ENCODE peak calls at places on chromosomes 11 and 22, in eight cellular contexts. D, F, Y, I, X, W, L and M are unnamed samples.

GRCh38 chr11:133708547-133709051 is 136.7 kb downstream of the SPATA19 start:
- DNase-seq in D (no peak), F (no peak), Y (no peak), I (no peak), X (no peak), W (no peak), L (no peak), M (no peak)

GRCh38 chr11:46294365-46295309 is 17.2 kb downstream of the CREB3L1 start:
- DNase-seq in D (peak), F (peak), Y (no peak), I (no peak), X (no peak), W (peak), L (no peak), M (peak)

GRCh38 chr11:92663539-92663938 is 305.9 kb upstream of the MTNR1B start:
- DNase-seq in D (no peak), F (no peak), Y (no peak), I (no peak), X (no peak), W (no peak), L (no peak), M (no peak)

GRCh38 chr11:128890543-128891409 is at the start of gene KCNJ5:
- DNase-seq in D (no peak), F (peak), Y (peak), I (no peak), X (peak), W (no peak), L (no peak), M (no peak)

GRCh38 chr11:2092956-2093412 is 46.2 kb downstream of the IGF2 start:
- DNase-seq in D (no peak), F (peak), Y (no peak), I (no peak), X (no peak), W (peak), L (no peak), M (no peak)

GRCh38 chr22:30325724-30326703 is 727 bp downstream of the TBC1D10A start:
- DNase-seq in D (no peak), F (peak), Y (no peak), I (peak), X (no peak), W (no peak), L (no peak), M (no peak)

GRCh38 chr22:40101417-40102101 is 76.2 kb upstream of the TNRC6B start:
- DNase-seq in D (no peak), F (no peak), Y (no peak), I (no peak), X (no peak), W (no peak), L (no peak), M (no peak)

GRCh38 chr22:35742342-35743100 is 24.8 kb downstream of the APOL5 start:
- DNase-seq in D (peak), F (peak), Y (no peak), I (no peak), X (no peak), W (peak), L (no peak), M (no peak)

GRCh38 chr11:11717064-11717725 is 95.4 kb upstream of the GALNT18 start:
- DNase-seq in D (no peak), F (no peak), Y (no peak), I (no peak), X (no peak), W (no peak), L (no peak), M (no peak)

GRCh38 chr11:130762342-130763037 is 153.8 kb downstream of the SNX19 start:
- DNase-seq in D (no peak), F (no peak), Y (no peak), I (no peak), X (no peak), W (no peak), L (no peak), M (no peak)

GRCh38 chr11:40125054-40125453 is 1334.4 kb downstream of the LRRC4C start:
- DNase-seq in D (no peak), F (no peak), Y (no peak), I (no peak), X (no peak), W (no peak), L (no peak), M (no peak)

GRCh38 chr11:7186190-7186589 is 65.5 kb upstream of the SYT9 start:
- DNase-seq in D (no peak), F (no peak), Y (no peak), I (no peak), X (no peak), W (peak), L (no peak), M (no peak)

GRCh38 chr11:117394221-117394925 is 66.7 kb downstream of the CEP164 start:
- DNase-seq in D (no peak), F (no peak), Y (no peak), I (no peak), X (no peak), W (no peak), L (no peak), M (no peak)

GRCh38 chr11:45593992-45594391 is 71.4 kb downstream of the CHST1 start:
- DNase-seq in D (no peak), F (no peak), Y (no peak), I (peak), X (no peak), W (peak), L (no peak), M (no peak)

GRCh38 chr11:48081151-48082010 is 101.0 kb downstream of the PTPRJ start:
- DNase-seq in D (peak), F (peak), Y (no peak), I (peak), X (no peak), W (peak), L (no peak), M (no peak)

GRCh38 chr11:79332017-79332416 is 108.8 kb downstream of the TENM4 start:
- DNase-seq in D (no peak), F (peak), Y (no peak), I (no peak), X (no peak), W (peak), L (no peak), M (no peak)

GRCh38 chr22:23501708-23502107 is 78.4 kb downstream of the IGLL1 start:
- DNase-seq in D (no peak), F (no peak), Y (no peak), I (no peak), X (no peak), W (no peak), L (no peak), M (no peak)

GRCh38 chr11:109106201-109106906 is 315.6 kb upstream of the C11orf87 start:
- DNase-seq in D (no peak), F (no peak), Y (no peak), I (no peak), X (no peak), W (no peak), L (no peak), M (no peak)

GRCh38 chr11:75277211-75277805 is 36.7 kb downstream of the TPBGL start:
- DNase-seq in D (no peak), F (no peak), Y (no peak), I (no peak), X (no peak), W (no peak), L (no peak), M (no peak)

GRCh38 chr11:76094729-76095128 is 111.6 kb downstream of the WNT11 start:
- DNase-seq in D (no peak), F (no peak), Y (no peak), I (no peak), X (no peak), W (no peak), L (no peak), M (no peak)

GRCh38 chr11:91978747-91979146 is 245.9 kb upstream of the FAT3 start:
- DNase-seq in D (no peak), F (no peak), Y (no peak), I (no peak), X (no peak), W (peak), L (no peak), M (no peak)

GRCh38 chr11:86262387-86262786 is 17.8 kb downstream of the EED start:
- DNase-seq in D (no peak), F (no peak), Y (no peak), I (no peak), X (no peak), W (no peak), L (no peak), M (no peak)

GRCh38 chr11:43686207-43686606 is 5.7 kb downstream of the HSD17B12 start:
- DNase-seq in D (no peak), F (peak), Y (no peak), I (no peak), X (no peak), W (no peak), L (no peak), M (no peak)

GRCh38 chr11:128904872-128905344 is 13.8 kb downstream of the KCNJ5 start:
- DNase-seq in D (no peak), F (no peak), Y (no peak), I (no peak), X (peak), W (peak), L (no peak), M (no peak)

GRCh38 chr11:61293869-61294716 is 1.0 kb downstream of the VWCE start:
- DNase-seq in D (no peak), F (peak), Y (peak), I (peak), X (peak), W (peak), L (no peak), M (no peak)

GRCh38 chr11:73121692-73122091 is 20.4 kb downstream of the FCHSD2 start:
- DNase-seq in D (no peak), F (no peak), Y (no peak), I (no peak), X (no peak), W (no peak), L (no peak), M (no peak)

GRCh38 chr11:69155302-69156198 is at the start of gene SMIM38:
- DNase-seq in D (no peak), F (no peak), Y (no peak), I (no peak), X (no peak), W (no peak), L (no peak), M (no peak)

GRCh38 chr11:115911656-115912055 is 407.4 kb upstream of the CADM1 start:
- DNase-seq in D (no peak), F (no peak), Y (no peak), I (no peak), X (no peak), W (no peak), L (no peak), M (no peak)

GRCh38 chr11:74443071-74443864 is 24.1 kb downstream of the KCNE3 start:
- DNase-seq in D (no peak), F (peak), Y (no peak), I (no peak), X (no peak), W (peak), L (no peak), M (no peak)

GRCh38 chr11:70477607-70478006 is 79.3 kb downstream of the CTTN start:
- DNase-seq in D (no peak), F (no peak), Y (no peak), I (no peak), X (peak), W (no peak), L (no peak), M (no peak)

GRCh38 chr11:28836285-28837081 is 728.3 kb downstream of the METTL15 start:
- DNase-seq in D (peak), F (peak), Y (no peak), I (no peak), X (no peak), W (peak), L (no peak), M (no peak)

GRCh38 chr11:68488623-68489022 is 28.1 kb downstream of the PPP6R3 start:
- DNase-seq in D (no peak), F (no peak), Y (no peak), I (no peak), X (no peak), W (no peak), L (no peak), M (no peak)

GRCh38 chr11:12258451-12258850 is 118.9 kb upstream of the PARVA start:
- DNase-seq in D (no peak), F (peak), Y (no peak), I (no peak), X (no peak), W (peak), L (no peak), M (no peak)

GRCh38 chr11:93822359-93822758 is 28.1 kb downstream of the VSTM5 start:
- DNase-seq in D (no peak), F (no peak), Y (no peak), I (no peak), X (no peak), W (no peak), L (no peak), M (no peak)

GRCh38 chr22:30327864-30328345 is 1.2 kb upstream of the TBC1D10A start:
- DNase-seq in D (no peak), F (no peak), Y (no peak), I (peak), X (no peak), W (no peak), L (no peak), M (no peak)

GRCh38 chr22:25702046-25702445 is 39.9 kb upstream of the MYO18B start:
- DNase-seq in D (no peak), F (peak), Y (no peak), I (peak), X (no peak), W (peak), L (no peak), M (no peak)

GRCh38 chr11:84498016-84498415 is 1129.1 kb downstream of the DLG2 start:
- DNase-seq in D (peak), F (peak), Y (no peak), I (no peak), X (no peak), W (peak), L (no peak), M (no peak)

DNA sequence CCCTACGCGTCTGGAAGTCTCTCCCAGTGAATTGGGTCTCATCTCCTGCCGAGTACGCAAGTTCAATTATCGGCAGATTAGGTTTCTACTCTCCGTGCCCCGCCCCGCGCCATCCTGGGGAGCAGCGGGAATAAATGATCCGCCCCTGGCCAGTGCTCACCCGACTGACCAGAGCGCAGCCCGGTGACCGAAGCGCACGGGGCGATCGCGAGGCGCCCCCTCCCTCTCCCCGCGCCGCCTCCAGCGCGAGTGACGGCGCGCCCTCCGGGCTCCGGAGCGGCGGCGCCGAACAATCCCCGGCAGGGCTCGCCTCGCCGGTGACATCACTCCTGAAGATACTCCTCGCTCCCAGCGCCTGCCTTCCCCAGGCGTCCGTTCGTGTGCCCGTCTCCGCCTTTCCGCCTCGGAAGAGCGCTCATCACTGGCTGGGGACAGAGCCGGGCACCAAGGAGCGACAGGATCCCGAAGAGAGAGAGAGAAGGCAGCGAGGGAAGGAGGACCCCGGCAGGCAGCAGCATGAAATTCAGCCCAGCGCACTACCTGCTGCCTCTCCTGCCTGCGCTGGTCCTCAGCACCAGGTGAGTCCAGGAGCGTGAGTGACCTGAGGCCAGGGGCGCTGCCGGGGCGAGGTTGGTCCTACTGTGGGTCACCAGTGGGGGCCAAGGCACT is at the start of gene LUZP2:
- DNase-seq in D (no peak), F (peak), Y (peak), I (no peak), X (peak), W (peak), L (no peak), M (no peak)
- TF ChIP-seq CTCF in D (no peak), F (no peak), Y (no peak), I (no peak), X (no peak), W (no peak), L (no peak), M (no peak)

DNA sequence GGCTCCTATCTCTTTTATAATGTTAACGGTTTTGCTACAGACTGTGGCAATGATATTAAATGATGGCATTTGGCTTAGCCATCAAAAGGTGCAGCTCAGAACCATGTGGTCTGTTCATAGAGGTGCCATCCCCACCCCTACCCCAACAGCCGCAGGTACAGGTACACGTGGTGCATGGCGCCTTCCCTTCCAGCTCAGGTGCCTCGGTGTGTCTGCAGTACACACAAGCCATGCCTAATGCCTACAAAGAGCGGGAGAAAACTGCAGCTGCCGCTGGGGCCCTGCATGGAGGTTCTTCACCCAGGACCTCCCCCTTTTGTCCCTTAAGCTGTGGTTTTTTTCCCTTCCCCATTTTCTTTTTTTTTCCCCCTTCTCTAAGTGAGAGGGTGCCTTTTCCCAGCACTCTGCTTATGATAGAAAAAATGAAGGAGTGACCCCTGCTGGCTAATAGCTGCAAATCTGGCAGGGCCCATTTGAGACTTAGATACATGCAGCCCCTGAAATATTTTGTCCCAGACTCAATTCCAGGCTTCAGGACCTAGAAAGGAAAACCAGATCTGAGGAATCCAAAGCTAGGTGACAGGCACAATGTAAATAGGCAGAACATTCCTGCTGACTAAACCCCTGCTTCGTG is 6.5 kb downstream of the OR52M1 start:
- DNase-seq in D (no peak), F (peak), Y (no peak), I (no peak), X (no peak), W (no peak), L (no peak), M (no peak)
- TF ChIP-seq CTCF in D (peak), F (peak), Y (peak), I (peak), X (peak), W (no peak), L (no peak), M (peak)

GRCh38 chr22:50620861-50621490 is 7.0 kb downstream of the ARSA start:
- DNase-seq in D (no peak), F (no peak), Y (no peak), I (peak), X (no peak), W (peak), L (no peak), M (no peak)

GRCh38 chr22:50622723-50623327 is 5.1 kb downstream of the ARSA start:
- DNase-seq in D (no peak), F (no peak), Y (no peak), I (peak), X (no peak), W (no peak), L (no peak), M (no peak)

GRCh38 chr22:50621491-50621880 is 6.5 kb downstream of the ARSA start:
- DNase-seq in D (no peak), F (no peak), Y (no peak), I (peak), X (no peak), W (no peak), L (no peak), M (no peak)

GRCh38 chr22:50624347-50625130 is 3.4 kb downstream of the ARSA start:
- DNase-seq in D (no peak), F (no peak), Y (no peak), I (no peak), X (no peak), W (no peak), L (no peak), M (no peak)

GRCh38 chr22:50621948-50622722 is 5.8 kb downstream of the ARSA start:
- DNase-seq in D (no peak), F (no peak), Y (no peak), I (peak), X (no peak), W (no peak), L (no peak), M (no peak)
- TF ChIP-seq CTCF in D (peak), F (peak), Y (no peak), I (peak), X (no peak), W (peak), L (no peak), M (peak)

GRCh38 chr11:107565219-107565937 is at the start of gene ALKBH8:
- DNase-seq in D (no peak), F (peak), Y (peak), I (peak), X (peak), W (peak), L (peak), M (no peak)

GRCh38 chr11:107561688-107562087 is 3.8 kb downstream of the ALKBH8 start:
- DNase-seq in D (peak), F (peak), Y (no peak), I (no peak), X (no peak), W (peak), L (no peak), M (no peak)

GRCh38 chr11:107562647-107563208 is 2.8 kb downstream of the ALKBH8 start:
- DNase-seq in D (no peak), F (peak), Y (no peak), I (no peak), X (no peak), W (peak), L (no peak), M (no peak)

GRCh38 chr11:107564877-107565218 is 687 bp downstream of the ALKBH8 start:
- DNase-seq in D (no peak), F (no peak), Y (no peak), I (no peak), X (no peak), W (no peak), L (no peak), M (no peak)

GRCh38 chr11:107563702-107564101 is 1.8 kb downstream of the ALKBH8 start:
- DNase-seq in D (no peak), F (peak), Y (peak), I (peak), X (peak), W (peak), L (no peak), M (peak)
- TF ChIP-seq CTCF in D (peak), F (peak), Y (peak), I (peak), X (peak), W (peak), L (peak), M (peak)

GRCh38 chr22:38518620-38519019 is 12.5 kb upstream of the DDX17 start:
- DNase-seq in D (no peak), F (no peak), Y (no peak), I (no peak), X (no peak), W (no peak), L (no peak), M (no peak)

DNA sequence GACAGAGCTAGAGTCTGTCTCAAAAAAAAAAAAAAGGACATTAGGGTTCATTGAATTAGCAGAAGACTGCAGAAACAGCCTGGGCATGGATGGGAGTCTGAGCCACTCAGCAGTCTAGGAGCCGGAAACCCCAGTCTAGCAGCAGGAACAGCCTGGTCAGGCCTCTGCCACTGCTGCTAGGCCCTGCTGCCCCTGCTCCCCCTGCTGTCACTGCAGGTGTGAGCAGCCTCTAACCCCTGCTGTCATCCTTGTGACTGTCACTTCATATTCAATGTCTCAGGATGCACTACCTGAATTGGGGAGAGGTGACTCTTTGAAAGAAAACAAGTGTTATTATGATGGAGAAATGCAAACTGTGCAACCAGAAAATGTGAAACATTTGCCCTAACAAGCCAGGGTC is 7.0 kb upstream of the DDX17 start:
- DNase-seq in D (no peak), F (no peak), Y (peak), I (peak), X (peak), W (no peak), L (no peak), M (no peak)
- TF ChIP-seq CTCF in D (peak), F (no peak), Y (no peak), I (peak), X (no peak), W (no peak), L (no peak), M (no peak)

DNA sequence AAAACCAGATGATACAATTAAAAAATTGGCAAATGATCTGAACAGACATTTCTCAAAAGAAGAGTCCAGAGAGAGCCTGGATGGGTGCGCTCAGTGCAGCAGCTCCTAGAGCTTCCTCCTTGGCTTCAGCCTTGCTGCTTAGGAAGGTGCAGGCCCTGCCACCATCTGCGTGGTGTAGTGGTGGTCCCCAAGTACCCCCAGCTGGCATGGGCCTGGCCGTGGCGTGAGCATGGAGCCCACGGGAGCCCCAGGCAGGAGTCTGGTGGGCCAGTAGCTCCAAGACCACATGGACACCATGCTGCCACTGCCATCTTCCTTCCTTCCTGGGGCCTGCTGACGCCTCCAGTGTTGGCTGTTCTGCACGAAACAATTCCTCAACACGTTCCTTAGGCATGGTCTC is 20.5 kb downstream of the THY1 start:
- DNase-seq in D (no peak), F (no peak), Y (no peak), I (no peak), X (no peak), W (no peak), L (no peak), M (no peak)
- TF ChIP-seq CTCF in D (no peak), F (no peak), Y (no peak), I (no peak), X (no peak), W (no peak), L (no peak), M (no peak)